ENCODE peak calls at places on chromosomes 6 and 20, in eight cellular contexts. B, T, D, H, O, F, X and Z are unnamed samples.

GRCh38 chr6:142357879-142358278 is 56.1 kb downstream of the ADGRG6 start:
- DNase-seq in T (no peak), O (no peak), X (no peak), H (no peak), F (no peak), B (no peak), D (no peak), Z (no peak)

GRCh38 chr6:128370072-128370471 is 150.3 kb downstream of the PTPRK start:
- DNase-seq in F (no peak), O (no peak), B (no peak), T (no peak), H (no peak), D (no peak), X (no peak), Z (no peak)

GRCh38 chr20:59064214-59064722 is 21.7 kb upstream of the PRELID3B start:
- DNase-seq in B (no peak), O (no peak), H (no peak), D (no peak), T (no peak), F (no peak), X (no peak), Z (no peak)

GRCh38 chr6:53928641-53929339 is 134.0 kb downstream of the LRRC1 start:
- DNase-seq in F (no peak), H (no peak), O (no peak), T (no peak), X (no peak), D (no peak), B (no peak), Z (no peak)

GRCh38 chr20:62814060-62814708 is 2.7 kb upstream of the COL9A3 start:
- DNase-seq in F (no peak), T (no peak), O (no peak), B (no peak), D (no peak), X (no peak), H (no peak), Z (no peak)

GRCh38 chr6:106413016-106413415 is 52.5 kb downstream of the CRYBG1 start:
- DNase-seq in H (no peak), O (no peak), D (no peak), F (no peak), B (no peak), T (peak), X (no peak), Z (no peak)

GRCh38 chr20:60937581-60937980 is 314.5 kb upstream of the CDH4 start:
- DNase-seq in D (no peak), H (no peak), T (no peak), F (no peak), X (no peak), B (no peak), O (no peak), Z (no peak)

GRCh38 chr6:83193747-83194582 is 808 bp downstream of the RWDD2A start:
- DNase-seq in F (peak), D (peak), X (peak), B (peak), T (peak), O (peak), H (peak), Z (peak)

GRCh38 chr6:35489995-35490791 is 6.7 kb downstream of the TEAD3 start:
- DNase-seq in B (no peak), H (peak), F (no peak), D (no peak), X (peak), T (peak), O (peak), Z (peak)

GRCh38 chr6:129660346-129660676 is 49.7 kb downstream of the ARHGAP18 start:
- DNase-seq in X (no peak), T (no peak), O (no peak), B (no peak), D (no peak), F (no peak), H (no peak), Z (no peak)

GRCh38 chr6:43953256-43953655 is 174.0 kb downstream of the MRPL14 start:
- DNase-seq in H (no peak), O (no peak), T (no peak), B (no peak), F (no peak), X (no peak), D (no peak), Z (no peak)

GRCh38 chr6:43952746-43953145 is 174.5 kb downstream of the MRPL14 start:
- DNase-seq in F (no peak), D (peak), O (no peak), T (no peak), H (no peak), X (no peak), B (no peak), Z (no peak)

GRCh38 chr6:43954311-43955131 is 172.7 kb downstream of the MRPL14 start:
- DNase-seq in B (peak), F (no peak), D (no peak), T (no peak), X (no peak), O (peak), H (peak), Z (peak)

GRCh38 chr6:43951756-43952675 is 175.2 kb downstream of the MRPL14 start:
- DNase-seq in T (no peak), X (no peak), D (no peak), F (no peak), O (no peak), B (no peak), H (peak), Z (no peak)

DNA sequence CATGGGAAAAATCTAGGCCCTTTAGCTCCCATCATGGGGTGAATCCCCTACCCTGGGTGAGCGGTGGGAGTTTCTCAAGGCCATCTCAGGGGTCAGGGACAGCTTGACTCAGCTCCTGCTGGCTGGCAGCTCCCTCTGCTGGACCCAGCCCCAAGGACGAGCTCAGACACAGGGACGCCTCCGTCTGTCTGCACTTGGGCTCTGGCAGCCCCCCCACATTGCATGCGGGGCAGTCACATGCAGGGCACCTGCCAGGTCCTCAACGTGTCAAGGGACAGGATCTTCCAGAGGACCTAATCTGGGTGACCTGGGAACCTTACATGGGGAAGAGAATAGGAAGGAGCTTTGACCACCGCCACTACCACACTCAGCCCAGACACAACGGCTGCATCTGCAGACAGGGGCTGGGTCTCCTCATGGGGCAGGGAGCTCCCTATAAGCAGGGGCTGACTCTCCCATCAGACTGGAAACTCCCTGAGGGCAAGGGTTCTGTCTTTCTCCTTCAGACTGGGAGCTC is 173.4 kb downstream of the MRPL14 start:
- DNase-seq in X (no peak), D (no peak), B (no peak), T (no peak), O (peak), F (no peak), H (peak), Z (no peak)
- TF ChIP-seq CTCF in X (peak), D (no peak), B (peak), T (no peak), O (peak), F (no peak), H (peak), Z (no peak)

GRCh38 chr20:56520180-56520579 is 4.4 kb upstream of the FAM209A start:
- DNase-seq in D (no peak), H (no peak), B (no peak), O (no peak), T (no peak), X (peak), F (peak), Z (no peak)
- TF ChIP-seq POLR2A in D (no peak), H (no peak), B (no peak), O (no peak), T (no peak), X (no peak), F (no peak), Z (no peak)

GRCh38 chr6:94323853-94324252 is 904.5 kb upstream of the EPHA7 start:
- DNase-seq in T (no peak), B (no peak), D (peak), F (no peak), H (no peak), O (no peak), X (no peak), Z (no peak)
- TF ChIP-seq CTCF in T (no peak), B (no peak), D (no peak), F (no peak), H (no peak), O (no peak), X (peak), Z (no peak)

GRCh38 chr6:43181942-43182860 is at the start of gene CUL9:
- DNase-seq in O (peak), H (peak), X (peak), D (peak), T (peak), F (peak), B (peak), Z (peak)
- TF ChIP-seq POLR2A in O (peak), H (peak), X (peak), D (peak), T (peak), F (peak), B (peak), Z (no peak)

GRCh38 chr20:14189794-14190402 is 147.5 kb downstream of the FLRT3 start:
- DNase-seq in F (no peak), X (no peak), T (peak), O (no peak), H (no peak), B (no peak), D (peak), Z (no peak)

GRCh38 chr20:14197097-14197496 is 140.3 kb downstream of the FLRT3 start:
- DNase-seq in B (no peak), D (no peak), X (no peak), F (no peak), T (no peak), H (no peak), O (no peak), Z (no peak)

GRCh38 chr20:14191559-14191958 is 145.9 kb downstream of the FLRT3 start:
- DNase-seq in O (no peak), F (no peak), T (no peak), B (no peak), X (no peak), H (no peak), D (no peak), Z (no peak)

GRCh38 chr20:14193443-14193842 is 144.0 kb downstream of the FLRT3 start:
- DNase-seq in T (no peak), H (no peak), B (no peak), X (no peak), D (peak), F (no peak), O (no peak), Z (no peak)

GRCh38 chr20:14193885-14194284 is 143.5 kb downstream of the FLRT3 start:
- DNase-seq in F (no peak), D (peak), O (no peak), T (no peak), X (no peak), H (no peak), B (no peak), Z (no peak)
- TF ChIP-seq CTCF in F (no peak), D (no peak), O (no peak), T (no peak), X (no peak), H (no peak), B (no peak), Z (no peak)

GRCh38 chr20:53569606-53570307 is 23.9 kb downstream of the ZNF217 start:
- DNase-seq in O (no peak), H (no peak), B (no peak), D (no peak), T (no peak), X (peak), F (peak), Z (no peak)
- TF ChIP-seq POLR2A in O (no peak), H (no peak), B (no peak), D (no peak), T (no peak), X (no peak), F (no peak), Z (no peak)

GRCh38 chr6:9924971-9925370 is 489.9 kb downstream of the TFAP2A start:
- DNase-seq in B (no peak), H (no peak), X (no peak), O (no peak), T (no peak), D (no peak), F (no peak), Z (no peak)
- TF ChIP-seq CTCF in B (no peak), H (no peak), X (no peak), O (no peak), T (no peak), D (no peak), F (no peak), Z (no peak)

GRCh38 chr20:19937651-19938420 is 79.3 kb upstream of the NAA20 start:
- DNase-seq in O (no peak), B (no peak), D (no peak), X (no peak), H (no peak), F (no peak), T (no peak), Z (no peak)

GRCh38 chr20:19935842-19936241 is 81.3 kb upstream of the NAA20 start:
- DNase-seq in T (peak), H (no peak), B (no peak), F (no peak), X (no peak), O (no peak), D (no peak), Z (no peak)

GRCh38 chr20:19934792-19935491 is 82.2 kb upstream of the NAA20 start:
- DNase-seq in T (peak), O (peak), F (no peak), D (peak), H (peak), X (peak), B (no peak), Z (no peak)

GRCh38 chr20:19938421-19938787 is 78.8 kb upstream of the NAA20 start:
- DNase-seq in B (no peak), X (no peak), T (no peak), O (no peak), D (no peak), H (no peak), F (no peak), Z (no peak)

GRCh38 chr20:19936801-19937583 is 80.2 kb upstream of the NAA20 start:
- DNase-seq in F (no peak), D (no peak), H (no peak), X (no peak), T (no peak), O (peak), B (peak), Z (no peak)
- TF ChIP-seq POLR2A in F (no peak), D (no peak), H (no peak), X (no peak), T (peak), O (peak), B (no peak), Z (no peak)

GRCh38 chr6:41651246-41651961 is 13.1 kb downstream of the MDFI start:
- DNase-seq in B (no peak), X (no peak), T (no peak), O (no peak), F (no peak), H (no peak), D (no peak), Z (no peak)
- TF ChIP-seq CTCF in B (no peak), X (no peak), T (no peak), O (no peak), F (no peak), H (no peak), D (no peak), Z (no peak)

DNA sequence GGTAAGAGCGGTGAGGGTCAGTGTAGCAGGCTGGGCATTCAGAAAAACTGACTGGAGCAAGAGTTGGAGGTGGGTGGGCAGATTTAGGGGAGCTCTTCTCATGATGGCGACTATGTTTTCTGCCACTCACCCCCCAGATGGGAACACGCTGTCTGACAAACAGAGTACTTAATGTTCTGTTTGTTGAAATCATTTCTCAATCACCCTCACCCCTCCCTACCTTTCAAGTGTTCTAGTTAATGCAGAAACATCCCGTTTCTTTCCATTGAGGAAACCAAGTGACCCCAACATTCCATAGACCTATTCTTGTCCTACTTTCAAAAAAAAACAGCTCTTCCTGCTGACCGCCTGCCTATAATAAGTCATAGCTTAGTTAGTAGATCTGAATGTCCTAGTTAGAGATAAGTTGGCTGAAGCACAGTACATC is 132.5 kb upstream of the NEDD9 start:
- DNase-seq in B (no peak), F (no peak), X (no peak), D (no peak), T (peak), O (no peak), H (no peak), Z (peak)
- TF ChIP-seq POLR2A in B (peak), F (no peak), X (no peak), D (no peak), T (no peak), O (no peak), H (no peak), Z (no peak)